ENCODE peak calls at places on chromosomes 1 and 21, in ten cellular contexts. E, X, Z, H, J, O, P, D, Y and V are unnamed samples.

GRCh38 chr1:160797163-160797797 is 1.3 kb downstream of the LY9 start:
- DNase-seq in H (no peak), J (no peak), X (no peak), E (no peak), O (no peak), Z (no peak), D (peak), Y (no peak), P (no peak), V (no peak)

GRCh38 chr1:150909585-150910185 is 16.5 kb upstream of the SETDB1 start:
- DNase-seq in D (no peak), J (no peak), E (no peak), P (no peak), Z (no peak), Y (no peak), X (no peak), H (no peak), O (no peak), V (no peak)

GRCh38 chr1:175188936-175189335 is 3.6 kb downstream of the KIAA0040 start:
- DNase-seq in H (no peak), J (no peak), E (no peak), X (no peak), Z (no peak), Y (no peak), O (no peak), P (peak), D (peak), V (no peak)

GRCh38 chr1:155188268-155188667 is 14.6 kb downstream of the TRIM46 start:
- DNase-seq in O (no peak), J (no peak), Z (no peak), D (no peak), P (no peak), E (peak), X (no peak), Y (no peak), H (no peak), V (no peak)

GRCh38 chr1:199173356-199173755 is 534.5 kb downstream of the PTPRC start:
- DNase-seq in J (peak), E (no peak), X (peak), O (no peak), Y (no peak), D (peak), Z (no peak), P (no peak), H (peak), V (peak)

GRCh38 chr1:22780696-22781095 is 70.1 kb downstream of the EPHB2 start:
- DNase-seq in P (no peak), Y (peak), O (peak), Z (peak), X (no peak), H (peak), J (peak), D (no peak), E (peak), V (no peak)

GRCh38 chr1:206834711-206835110 is 30.7 kb upstream of the IL20 start:
- DNase-seq in Z (no peak), H (peak), D (no peak), Y (no peak), E (no peak), P (no peak), X (no peak), O (no peak), J (peak), V (no peak)

GRCh38 chr1:198749279-198749678 is 110.4 kb downstream of the PTPRC start:
- DNase-seq in E (no peak), O (no peak), Y (no peak), H (peak), D (no peak), P (no peak), Z (no peak), X (no peak), J (no peak), V (no peak)

GRCh38 chr1:109485001-109485400 is 1.3 kb downstream of the ATXN7L2 start:
- DNase-seq in H (peak), O (peak), Z (no peak), E (no peak), D (no peak), P (no peak), Y (no peak), J (no peak), X (no peak), V (no peak)

GRCh38 chr1:39573736-39574624 is 2.6 kb downstream of the PABPC4 start:
- DNase-seq in O (no peak), J (peak), X (no peak), H (peak), Y (no peak), E (no peak), D (no peak), P (no peak), Z (no peak), V (peak)

GRCh38 chr1:192979542-192979941 is 79.6 kb downstream of the UCHL5 start:
- DNase-seq in D (no peak), Z (no peak), Y (peak), P (no peak), H (no peak), X (no peak), E (no peak), O (no peak), J (no peak), V (no peak)

GRCh38 chr21:25563399-25564116 is 43.7 kb downstream of the MRPL39 start:
- DNase-seq in P (peak), J (no peak), Y (no peak), D (peak), Z (no peak), E (no peak), H (peak), O (no peak), X (no peak), V (no peak)

GRCh38 chr1:51986718-51987117 is 3.8 kb downstream of the RAB3B start:
- DNase-seq in D (no peak), X (no peak), H (no peak), J (no peak), Y (no peak), Z (no peak), P (no peak), E (no peak), O (no peak), V (no peak)

GRCh38 chr1:40421348-40421693 is 29.0 kb upstream of the ZFP69B start:
- DNase-seq in J (no peak), E (no peak), O (no peak), D (no peak), Z (no peak), X (no peak), P (no peak), H (no peak), Y (no peak), V (no peak)

GRCh38 chr1:65687435-65688214 is 105.1 kb upstream of the PDE4B start:
- DNase-seq in D (peak), Y (peak), H (peak), E (peak), P (peak), Z (peak), X (peak), J (peak), O (peak), V (peak)

GRCh38 chr1:211378844-211379243 is 52.2 kb downstream of the TRAF5 start:
- DNase-seq in E (no peak), D (no peak), P (no peak), Z (no peak), X (peak), Y (no peak), H (peak), J (peak), O (no peak), V (peak)

GRCh38 chr1:228487336-228488106 is at the start of gene RNF187:
- DNase-seq in Z (no peak), Y (no peak), P (peak), H (peak), D (peak), J (no peak), X (no peak), E (no peak), O (no peak), V (peak)

GRCh38 chr1:222996307-222996983 is 146.6 kb downstream of the TLR5 start:
- DNase-seq in J (no peak), Z (no peak), Y (no peak), P (no peak), D (no peak), H (no peak), X (no peak), O (no peak), E (no peak), V (no peak)

GRCh38 chr1:181208076-181208475 is 119.6 kb downstream of the IER5 start:
- DNase-seq in D (no peak), O (no peak), E (no peak), H (no peak), P (no peak), Y (no peak), Z (no peak), J (no peak), X (no peak), V (no peak)